ENCODE peak calls at places on chromosomes 7 and 10, in six cellular contexts. A is amniotic epithelial cell, G is neural crest cell, D is renal cortical epithelial cell, O is spleen, N is AG10803. Y is an unnamed sample.

GRCh38 chr7:42103020-42103419 is 134.0 kb downstream of the GLI3 start:
- DNase-seq in A (no peak), G (no peak), D (no peak), O (no peak), N (no peak), Y (no peak)

GRCh38 chr10:132789659-132790148 is 3.8 kb upstream of the NKX6-2 start:
- DNase-seq in A (no peak), G (no peak), D (no peak), O (no peak), N (no peak), Y (no peak)

GRCh38 chr10:68406815-68407585 is at the start of gene RUFY2:
- DNase-seq in A (peak; percentile 69), G (peak; percentile 81), D (peak; percentile 22), O (peak; percentile 96), N (peak; percentile 79), Y (peak; percentile 89)

GRCh38 chr10:119335671-119336353 is 128.4 kb downstream of the GRK5 start:
- DNase-seq in A (peak; percentile 55), G (no peak), D (no peak), O (peak; percentile 64), N (peak; percentile 25), Y (no peak)

GRCh38 chr7:14197280-14197679 is 207.8 kb upstream of the ETV1 start:
- DNase-seq in A (no peak), G (no peak), D (no peak), O (no peak), N (no peak), Y (no peak)

GRCh38 chr7:120550494-120551048 is 277.6 kb downstream of the KCND2 start:
- DNase-seq in A (peak; percentile 18), G (no peak), D (peak; percentile 15), O (no peak), N (peak; percentile 4), Y (no peak)

GRCh38 chr10:44380829-44381600 is 3.9 kb downstream of the CXCL12 start:
- DNase-seq in A (no peak), G (no peak), D (no peak), O (peak; percentile 51), N (no peak), Y (no peak)

GRCh38 chr7:157620616-157621015 is 283.8 kb downstream of the DNAJB6 start:
- DNase-seq in A (no peak), G (no peak), D (no peak), O (no peak), N (no peak), Y (no peak)

GRCh38 chr10:529831-530230 is 159.6 kb downstream of the DIP2C start:
- DNase-seq in A (no peak), G (no peak), D (no peak), O (peak; percentile 62), N (no peak), Y (no peak)

GRCh38 chr7:42143605-42144252 is 93.3 kb downstream of the GLI3 start:
- DNase-seq in A (no peak), G (no peak), D (no peak), O (no peak), N (peak; percentile 65), Y (no peak)

GRCh38 chr10:11113156-11113555 is 95.5 kb downstream of the CELF2 start:
- DNase-seq in A (no peak), G (no peak), D (no peak), O (no peak), N (no peak), Y (no peak)

GRCh38 chr7:119665791-119666190 is 607.2 kb upstream of the KCND2 start:
- DNase-seq in A (no peak), G (no peak), D (peak; percentile 63), O (no peak), N (no peak), Y (no peak)

GRCh38 chr7:85655252-85655651 is 468.4 kb upstream of the SEMA3D start:
- DNase-seq in A (no peak), G (no peak), D (no peak), O (no peak), N (no peak), Y (no peak)

GRCh38 chr7:1663857-1664651 is 6.0 kb upstream of the ELFN1 start:
- DNase-seq in A (no peak), G (no peak), D (no peak), O (peak; percentile 73), N (no peak), Y (no peak)

GRCh38 chr10:113993489-113993932 is 50.2 kb upstream of the ADRB1 start:
- DNase-seq in A (no peak), G (no peak), D (no peak), O (no peak), N (peak; percentile 34), Y (no peak)

GRCh38 chr10:31116226-31116625 is 84.6 kb upstream of the ZNF438 start:
- DNase-seq in A (no peak), G (no peak), D (no peak), O (no peak), N (no peak), Y (no peak)

GRCh38 chr10:14751576-14752330 is 22.9 kb downstream of the FAM107B start:
- DNase-seq in A (peak; percentile 59), G (no peak), D (peak; percentile 17), O (no peak), N (peak; percentile 54), Y (peak; percentile 65)

GRCh38 chr7:13920053-13920697 is 69.3 kb downstream of the ETV1 start:
- DNase-seq in A (peak; percentile 100), G (peak; percentile 65), D (peak; percentile 100), O (no peak), N (peak; percentile 99), Y (peak; percentile 63)

GRCh38 chr10:110852255-110852896 is 19.4 kb upstream of the PDCD4 start:
- DNase-seq in A (peak; percentile 13), G (no peak), D (peak; percentile 97), O (no peak), N (no peak), Y (no peak)

GRCh38 chr7:74221713-74222112 is 11.9 kb downstream of the LAT2 start:
- DNase-seq in A (no peak), G (no peak), D (no peak), O (no peak), N (no peak), Y (no peak)

GRCh38 chr7:30866939-30867338 is 44.7 kb upstream of the AQP1 start:
- DNase-seq in A (peak; percentile 28), G (no peak), D (peak; percentile 2), O (no peak), N (no peak), Y (no peak)

GRCh38 chr10:60508037-60508436 is 118.4 kb upstream of the ANK3 start:
- DNase-seq in A (no peak), G (no peak), D (no peak), O (no peak), N (peak; percentile 1), Y (no peak)

GRCh38 chr7:5549096-5549896 is 125.7 kb upstream of the TNRC18 start:
- DNase-seq in A (peak; percentile 71), G (no peak), D (peak; percentile 61), O (no peak), N (peak; percentile 55), Y (no peak)

GRCh38 chr7:33418251-33418701 is 288.9 kb downstream of the BBS9 start:
- DNase-seq in A (peak; percentile 82), G (no peak), D (peak; percentile 33), O (no peak), N (peak; percentile 78), Y (no peak)

GRCh38 chr10:75350791-75351190 is 50.8 kb downstream of the ZNF503 start:
- DNase-seq in A (peak; percentile 35), G (no peak), D (peak; percentile 89), O (no peak), N (peak; percentile 60), Y (no peak)

GRCh38 chr10:93346712-93347111 is 135.4 kb downstream of the MYOF start:
- DNase-seq in A (no peak), G (no peak), D (no peak), O (no peak), N (peak; percentile 13), Y (no peak)

GRCh38 chr7:31382722-31383121 is 42.2 kb upstream of the NEUROD6 start:
- DNase-seq in A (no peak), G (no peak), D (peak; percentile 6), O (no peak), N (no peak), Y (no peak)

GRCh38 chr7:69395072-69395714 is 203.1 kb upstream of the AUTS2 start:
- DNase-seq in A (peak; percentile 1), G (no peak), D (no peak), O (no peak), N (peak; percentile 97), Y (no peak)

GRCh38 chr7:42234736-42235135 is 2.3 kb downstream of the GLI3 start:
- DNase-seq in A (no peak), G (no peak), D (no peak), O (no peak), N (no peak), Y (no peak)

GRCh38 chr7:26865094-26865388 is 651 bp upstream of the SKAP2 start:
- DNase-seq in A (no peak), G (no peak), D (no peak), O (peak; percentile 89), N (no peak), Y (peak; percentile 58)

GRCh38 chr7:47537716-47538640 is 43.9 kb downstream of the TNS3 start:
- DNase-seq in A (no peak), G (no peak), D (no peak), O (peak; percentile 61), N (no peak), Y (no peak)

GRCh38 chr10:69972951-69973350 is 79.7 kb upstream of the MACROH2A2 start:
- DNase-seq in A (no peak), G (no peak), D (no peak), O (no peak), N (peak; percentile 28), Y (no peak)

GRCh38 chr10:24428410-24428782 is 219.5 kb downstream of the KIAA1217 start:
- DNase-seq in A (peak; percentile 76), G (no peak), D (peak; percentile 89), O (no peak), N (peak; percentile 89), Y (no peak)

GRCh38 chr7:158811461-158811860 is 17.8 kb downstream of the ESYT2 start:
- DNase-seq in A (peak; percentile 98), G (no peak), D (peak; percentile 92), O (no peak), N (peak; percentile 77), Y (no peak)

Y was measured in glutamatergic neuron.